ENCODE peak calls at places on chromosomes 4 and X, in six cellular contexts. One of them, this sample, is unnamed.

GRCh38 chr4:42348692-42349091 is 48.6 kb upstream of the SHISA3 start:
- DNase-seq in hepatocyte: no peak
- DNase-seq in mesendoderm: no peak
- DNase-seq in left ventricle myocardium inferior: no peak
- DNase-seq in HCT116: no peak
- DNase-seq in breast epithelium: no peak
- DNase-seq in this sample: no peak

GRCh38 chrX:38342853-38343778 is 9.3 kb upstream of the OTC start:
- DNase-seq in hepatocyte: peak; percentile 60
- DNase-seq in mesendoderm: no peak
- DNase-seq in left ventricle myocardium inferior: no peak
- DNase-seq in HCT116: no peak
- DNase-seq in breast epithelium: no peak
- DNase-seq in this sample: no peak

GRCh38 chrX:115650916-115651315 is 89.9 kb downstream of the PLS3 start:
- DNase-seq in hepatocyte: peak; percentile 59
- DNase-seq in mesendoderm: peak; percentile 67
- DNase-seq in left ventricle myocardium inferior: no peak
- DNase-seq in HCT116: peak; percentile 23
- DNase-seq in breast epithelium: no peak
- DNase-seq in this sample: no peak

GRCh38 chr4:140137654-140138053 is 16.3 kb downstream of the MAML3 start:
- DNase-seq in hepatocyte: peak; percentile 19
- DNase-seq in mesendoderm: peak; percentile 78
- DNase-seq in left ventricle myocardium inferior: no peak
- DNase-seq in HCT116: no peak
- DNase-seq in breast epithelium: no peak
- DNase-seq in this sample: no peak

GRCh38 chr4:55613621-55614020 is 21.6 kb upstream of the PDCL2 start:
- DNase-seq in hepatocyte: no peak
- DNase-seq in mesendoderm: peak; percentile 21
- DNase-seq in left ventricle myocardium inferior: no peak
- DNase-seq in HCT116: no peak
- DNase-seq in breast epithelium: no peak
- DNase-seq in this sample: no peak

GRCh38 chrX:72123471-72124185 is 8.1 kb downstream of the RTL5 start:
- DNase-seq in hepatocyte: peak; percentile 66
- DNase-seq in mesendoderm: peak; percentile 96
- DNase-seq in left ventricle myocardium inferior: peak; percentile 44
- DNase-seq in HCT116: no peak
- DNase-seq in breast epithelium: no peak
- DNase-seq in this sample: no peak

GRCh38 chr4:116599859-116600258 is 485.5 kb downstream of the TRAM1L1 start:
- DNase-seq in hepatocyte: no peak
- DNase-seq in mesendoderm: peak; percentile 24
- DNase-seq in left ventricle myocardium inferior: no peak
- DNase-seq in HCT116: no peak
- DNase-seq in breast epithelium: no peak
- DNase-seq in this sample: no peak

GRCh38 chrX:12970691-12971202 is 4.2 kb upstream of the TMSB4X start:
- DNase-seq in hepatocyte: peak; percentile 79
- DNase-seq in mesendoderm: peak; percentile 78
- DNase-seq in left ventricle myocardium inferior: no peak
- DNase-seq in HCT116: no peak
- DNase-seq in breast epithelium: no peak
- DNase-seq in this sample: no peak

GRCh38 chr4:88659061-88659889 is 38.4 kb downstream of the NAP1L5 start:
- DNase-seq in hepatocyte: peak; percentile 79
- DNase-seq in mesendoderm: peak; percentile 78
- DNase-seq in left ventricle myocardium inferior: no peak
- DNase-seq in HCT116: peak; percentile 35
- DNase-seq in breast epithelium: no peak
- DNase-seq in this sample: peak; percentile 48

DNA sequence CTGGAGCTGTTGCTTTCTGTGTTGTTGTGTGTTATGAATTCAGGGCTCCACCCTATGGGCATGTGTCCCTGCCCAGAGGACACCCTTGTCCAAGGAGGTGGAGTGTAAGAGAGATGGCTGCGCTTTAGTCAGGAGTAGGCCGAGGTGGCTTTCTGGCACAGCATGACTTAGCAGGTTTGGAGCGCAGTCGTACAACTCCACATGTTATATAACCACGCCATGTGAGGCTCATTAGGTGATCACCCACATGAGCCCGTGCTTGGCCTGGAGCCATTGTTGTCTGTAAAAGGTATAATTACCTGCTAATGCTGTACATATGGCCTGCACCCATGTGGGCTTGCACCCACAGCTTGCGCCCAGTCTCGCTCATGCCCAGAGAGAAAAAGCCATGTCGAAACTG is 15.8 kb upstream of the ANAPC4 start:
- DNase-seq in hepatocyte: no peak
- DNase-seq in mesendoderm: peak; percentile 25
- DNase-seq in left ventricle myocardium inferior: no peak
- DNase-seq in HCT116: no peak
- DNase-seq in breast epithelium: no peak
- DNase-seq in this sample: no peak
- H3K27me3 ChIP-seq in hepatocyte: no peaks in the 10 kb centered on the region
- H3K27me3 ChIP-seq in mesendoderm: no peaks in the 10 kb centered on the region
- H3K27me3 ChIP-seq in left ventricle myocardium inferior: no peaks in the 10 kb centered on the region
- H3K27me3 ChIP-seq in HCT116: no peaks in the 10 kb centered on the region
- H3K27me3 ChIP-seq in breast epithelium: no peaks in the 10 kb centered on the region
- H3K27me3 ChIP-seq in this sample: no peaks in the 10 kb centered on the region

GRCh38 chr4:7204656-7205387 is 12.5 kb downstream of the SORCS2 start:
- DNase-seq in hepatocyte: no peak
- DNase-seq in mesendoderm: no peak
- DNase-seq in left ventricle myocardium inferior: no peak
- DNase-seq in HCT116: no peak
- DNase-seq in breast epithelium: no peak
- DNase-seq in this sample: no peak
- H3K4me1 ChIP-seq in hepatocyte: peaks cover 17% of the 10 kb centered on the region
- H3K4me1 ChIP-seq in mesendoderm: peaks cover 4% of the 10 kb centered on the region
- H3K4me1 ChIP-seq in left ventricle myocardium inferior: peaks cover 33% of the 10 kb centered on the region
- H3K4me1 ChIP-seq in HCT116: peaks cover 33% of the 10 kb centered on the region
- H3K4me1 ChIP-seq in breast epithelium: peaks cover 5% of the 10 kb centered on the region
- H3K4me1 ChIP-seq in this sample: peaks cover 10% of the 10 kb centered on the region

GRCh38 chr4:48018112-48018511 is 1.5 kb downstream of the NIPAL1 start:
- DNase-seq in hepatocyte: no peak
- DNase-seq in mesendoderm: no peak
- DNase-seq in left ventricle myocardium inferior: no peak
- DNase-seq in HCT116: no peak
- DNase-seq in breast epithelium: no peak
- DNase-seq in this sample: no peak

GRCh38 chr4:48017108-48017527 is 546 bp downstream of the NIPAL1 start:
- DNase-seq in hepatocyte: peak; percentile 91
- DNase-seq in mesendoderm: peak; percentile 54
- DNase-seq in left ventricle myocardium inferior: no peak
- DNase-seq in HCT116: peak; percentile 51
- DNase-seq in breast epithelium: peak; percentile 55
- DNase-seq in this sample: peak; percentile 4

GRCh38 chr4:48016141-48017107 is at the start of the genes CNGA1 and NIPAL1:
- DNase-seq in hepatocyte: peak; percentile 97
- DNase-seq in mesendoderm: peak; percentile 92
- DNase-seq in left ventricle myocardium inferior: peak; percentile 66
- DNase-seq in HCT116: peak; percentile 63
- DNase-seq in breast epithelium: peak; percentile 73
- DNase-seq in this sample: peak; percentile 45

GRCh38 chr4:48015216-48015615 is 1.3 kb downstream of the CNGA1 start:
- DNase-seq in hepatocyte: no peak
- DNase-seq in mesendoderm: no peak
- DNase-seq in left ventricle myocardium inferior: no peak
- DNase-seq in HCT116: no peak
- DNase-seq in breast epithelium: no peak
- DNase-seq in this sample: no peak

GRCh38 chr4:48015678-48016077 is 803 bp downstream of the CNGA1 start:
- DNase-seq in hepatocyte: peak; percentile 37
- DNase-seq in mesendoderm: no peak
- DNase-seq in left ventricle myocardium inferior: no peak
- DNase-seq in HCT116: no peak
- DNase-seq in breast epithelium: no peak
- DNase-seq in this sample: no peak
- H3K4me3 ChIP-seq in hepatocyte: peak overlapping the region; percentile 9
- H3K4me3 ChIP-seq in mesendoderm: no peak overlapping the region
- H3K4me3 ChIP-seq in left ventricle myocardium inferior: peak overlapping the region; percentile 74
- H3K4me3 ChIP-seq in HCT116: peak overlapping the region; percentile 70
- H3K4me3 ChIP-seq in breast epithelium: peak overlapping the region; percentile 69
- H3K4me3 ChIP-seq in this sample: peak overlapping the region; percentile 81

GRCh38 chrX:70013483-70014222 is 36.1 kb downstream of the AWAT2 start:
- DNase-seq in hepatocyte: no peak
- DNase-seq in mesendoderm: peak; percentile 8
- DNase-seq in left ventricle myocardium inferior: peak; percentile 45
- DNase-seq in HCT116: no peak
- DNase-seq in breast epithelium: no peak
- DNase-seq in this sample: peak; percentile 34

GRCh38 chrX:70007946-70008345 is 41.8 kb downstream of the AWAT2 start:
- DNase-seq in hepatocyte: no peak
- DNase-seq in mesendoderm: no peak
- DNase-seq in left ventricle myocardium inferior: no peak
- DNase-seq in HCT116: no peak
- DNase-seq in breast epithelium: no peak
- DNase-seq in this sample: no peak

GRCh38 chrX:70012756-70013155 is 37.0 kb downstream of the AWAT2 start:
- DNase-seq in hepatocyte: no peak
- DNase-seq in mesendoderm: peak; percentile 50
- DNase-seq in left ventricle myocardium inferior: no peak
- DNase-seq in HCT116: no peak
- DNase-seq in breast epithelium: no peak
- DNase-seq in this sample: no peak

GRCh38 chrX:70009970-70010369 is 39.8 kb downstream of the AWAT2 start:
- DNase-seq in hepatocyte: no peak
- DNase-seq in mesendoderm: no peak
- DNase-seq in left ventricle myocardium inferior: no peak
- DNase-seq in HCT116: no peak
- DNase-seq in breast epithelium: no peak
- DNase-seq in this sample: no peak

GRCh38 chrX:70009049-70009448 is 40.7 kb downstream of the AWAT2 start:
- DNase-seq in hepatocyte: no peak
- DNase-seq in mesendoderm: no peak
- DNase-seq in left ventricle myocardium inferior: no peak
- DNase-seq in HCT116: no peak
- DNase-seq in breast epithelium: no peak
- DNase-seq in this sample: no peak
- H3K27me3 ChIP-seq in hepatocyte: no peaks in the 10 kb centered on the region
- H3K27me3 ChIP-seq in mesendoderm: no peaks in the 10 kb centered on the region
- H3K27me3 ChIP-seq in left ventricle myocardium inferior: no peaks in the 10 kb centered on the region
- H3K27me3 ChIP-seq in HCT116: no peaks in the 10 kb centered on the region
- H3K27me3 ChIP-seq in breast epithelium: no peaks in the 10 kb centered on the region
- H3K27me3 ChIP-seq in this sample: no peaks in the 10 kb centered on the region

GRCh38 chrX:127574829-127575228 is 477.4 kb downstream of the ACTRT1 start:
- DNase-seq in hepatocyte: no peak
- DNase-seq in mesendoderm: no peak
- DNase-seq in left ventricle myocardium inferior: no peak
- DNase-seq in HCT116: no peak
- DNase-seq in breast epithelium: no peak
- DNase-seq in this sample: no peak

GRCh38 chrX:127578395-127578794 is 473.8 kb downstream of the ACTRT1 start:
- DNase-seq in hepatocyte: no peak
- DNase-seq in mesendoderm: no peak
- DNase-seq in left ventricle myocardium inferior: peak; percentile 37
- DNase-seq in HCT116: no peak
- DNase-seq in breast epithelium: no peak
- DNase-seq in this sample: no peak

DNA sequence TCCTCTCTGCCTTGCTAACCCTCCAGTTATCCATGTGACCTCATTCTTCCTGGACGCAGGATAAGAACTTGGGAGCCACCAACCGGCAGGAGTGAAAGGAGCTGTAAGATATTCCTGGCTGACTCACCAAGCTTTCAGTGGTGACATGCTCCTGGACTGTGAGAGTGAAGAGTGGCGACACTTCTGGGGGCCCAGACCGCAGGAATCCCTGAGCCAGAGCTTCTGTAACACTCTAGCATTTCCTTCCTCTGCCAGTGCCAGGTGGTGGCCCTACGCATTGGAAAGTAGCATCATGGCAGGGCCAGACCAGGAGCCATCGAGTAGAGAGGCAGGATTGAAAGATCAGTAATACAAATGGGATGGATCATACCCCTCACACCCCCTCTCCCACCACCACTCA is 474.3 kb downstream of the ACTRT1 start:
- DNase-seq in hepatocyte: no peak
- DNase-seq in mesendoderm: no peak
- DNase-seq in left ventricle myocardium inferior: no peak
- DNase-seq in HCT116: no peak
- DNase-seq in breast epithelium: no peak
- DNase-seq in this sample: no peak
- H3K4me1 ChIP-seq in hepatocyte: no peaks in the 10 kb centered on the region
- H3K4me1 ChIP-seq in mesendoderm: no peaks in the 10 kb centered on the region
- H3K4me1 ChIP-seq in left ventricle myocardium inferior: no peaks in the 10 kb centered on the region
- H3K4me1 ChIP-seq in HCT116: no peaks in the 10 kb centered on the region
- H3K4me1 ChIP-seq in breast epithelium: no peaks in the 10 kb centered on the region
- H3K4me1 ChIP-seq in this sample: no peaks in the 10 kb centered on the region

GRCh38 chrX:11426712-11427081 is 133.5 kb downstream of the AMELX start:
- DNase-seq in hepatocyte: no peak
- DNase-seq in mesendoderm: no peak
- DNase-seq in left ventricle myocardium inferior: no peak
- DNase-seq in HCT116: no peak
- DNase-seq in breast epithelium: no peak
- DNase-seq in this sample: no peak

GRCh38 chrX:11424903-11425674 is 131.9 kb downstream of the AMELX start:
- DNase-seq in hepatocyte: no peak
- DNase-seq in mesendoderm: no peak
- DNase-seq in left ventricle myocardium inferior: no peak
- DNase-seq in HCT116: no peak
- DNase-seq in breast epithelium: no peak
- DNase-seq in this sample: no peak

GRCh38 chrX:11429543-11430085 is 136.4 kb downstream of the AMELX start:
- DNase-seq in hepatocyte: no peak
- DNase-seq in mesendoderm: no peak
- DNase-seq in left ventricle myocardium inferior: no peak
- DNase-seq in HCT116: no peak
- DNase-seq in breast epithelium: no peak
- DNase-seq in this sample: no peak

GRCh38 chrX:11430266-11430665 is 137.1 kb downstream of the AMELX start:
- DNase-seq in hepatocyte: no peak
- DNase-seq in mesendoderm: no peak
- DNase-seq in left ventricle myocardium inferior: no peak
- DNase-seq in HCT116: no peak
- DNase-seq in breast epithelium: no peak
- DNase-seq in this sample: no peak

GRCh38 chrX:11427082-11428033 is 134.1 kb downstream of the AMELX start:
- DNase-seq in hepatocyte: peak; percentile 40
- DNase-seq in mesendoderm: peak; percentile 22
- DNase-seq in left ventricle myocardium inferior: peak; percentile 50
- DNase-seq in HCT116: no peak
- DNase-seq in breast epithelium: no peak
- DNase-seq in this sample: peak; percentile 40
- H3K4me3 ChIP-seq in hepatocyte: peak overlapping the region; percentile 34
- H3K4me3 ChIP-seq in mesendoderm: no peak overlapping the region
- H3K4me3 ChIP-seq in left ventricle myocardium inferior: peak overlapping the region; percentile 65
- H3K4me3 ChIP-seq in HCT116: no peak overlapping the region
- H3K4me3 ChIP-seq in breast epithelium: peak overlapping the region; percentile 45
- H3K4me3 ChIP-seq in this sample: peak overlapping the region; percentile 54

This sample was measured in gastrocnemius medialis.